ENCODE peak calls at places on chromosomes 13 and 19, in four cellular contexts. S is HT1080; I is ureter; V is stimulated activated CD4-positive, alpha-beta T cell treated with anti-CD3 and anti-CD28 coated beads, Interleukin-12 subunit alpha, Interleukin-12 subunit beta, amount 100 ng/mL, for 48 hours. Y is an unnamed sample.

GRCh38 chr13:41565221-41565620 is 107.9 kb downstream of the RGCC start:
- DNase-seq in S (peak), I (no peak), V (no peak), Y (no peak)

GRCh38 chr19:14072535-14073231 is at the start of gene MISP3:
- DNase-seq in S (no peak), I (no peak), V (no peak), Y (no peak)

GRCh38 chr13:111142472-111142871 is 27.4 kb downstream of the ARHGEF7 start:
- DNase-seq in S (no peak), I (no peak), V (no peak), Y (no peak)

GRCh38 chr13:33963134-33963533 is 145.2 kb downstream of the RFC3 start:
- DNase-seq in S (no peak), I (no peak), V (no peak), Y (no peak)

GRCh38 chr19:34459614-34460013 is 21.9 kb upstream of the WTIP start:
- DNase-seq in S (no peak), I (peak), V (no peak), Y (no peak)

GRCh38 chr19:6278740-6279619 is 795 bp downstream of the MLLT1 start:
- DNase-seq in S (no peak), I (no peak), V (no peak), Y (no peak)

GRCh38 chr19:42129399-42130253 is 2.6 kb downstream of the POU2F2 start:
- DNase-seq in S (no peak), I (no peak), V (no peak), Y (no peak)

GRCh38 chr13:73702419-73703071 is 431.7 kb downstream of the KLF12 start:
- DNase-seq in S (no peak), I (no peak), V (no peak), Y (no peak)

GRCh38 chr19:37594982-37595382 is 306 bp downstream of the ZNF540 start:
- DNase-seq in S (no peak), I (peak), V (peak), Y (peak)

GRCh38 chr13:52454459-52454824 is 836 bp upstream of the CKAP2 start:
- DNase-seq in S (peak), I (peak), V (no peak), Y (no peak)

GRCh38 chr13:88329066-88329465 is 657.9 kb downstream of the SLITRK5 start:
- DNase-seq in S (no peak), I (no peak), V (no peak), Y (no peak)

GRCh38 chr13:98957731-98958442 is 20.0 kb downstream of the DOCK9 start:
- DNase-seq in S (no peak), I (no peak), V (no peak), Y (no peak)

GRCh38 chr19:38656171-38656981 is 8.9 kb downstream of the ACTN4 start:
- DNase-seq in S (peak), I (no peak), V (peak), Y (no peak)

GRCh38 chr13:95709101-95709500 is 32.2 kb downstream of the DNAJC3 start:
- DNase-seq in S (no peak), I (no peak), V (no peak), Y (no peak)

GRCh38 chr13:51763486-51763885 is 40.5 kb downstream of the DHRS12 start:
- DNase-seq in S (no peak), I (no peak), V (no peak), Y (peak)

GRCh38 chr19:48419158-48419920 is 25.9 kb downstream of the GRIN2D start:
- DNase-seq in S (peak), I (no peak), V (peak), Y (no peak)

GRCh38 chr19:10043286-10043927 is 30.1 kb downstream of the RDH8 start:
- DNase-seq in S (no peak), I (no peak), V (no peak), Y (no peak)

GRCh38 chr19:58059003-58059671 is at the start of gene ZNF135:
- DNase-seq in S (no peak), I (peak), V (peak), Y (peak)

GRCh38 chr13:110463876-110464510 is 97.5 kb downstream of the RAB20 start:
- DNase-seq in S (no peak), I (no peak), V (no peak), Y (no peak)

GRCh38 chr13:99989376-99990044 is 7.9 kb downstream of the ZIC2 start:
- DNase-seq in S (no peak), I (no peak), V (no peak), Y (peak)

GRCh38 chr19:51693246-51693645 is at the start of gene SPACA6:
- DNase-seq in S (no peak), I (peak), V (no peak), Y (no peak)

GRCh38 chr13:32001392-32001768 is 30.2 kb upstream of the FRY start:
- DNase-seq in S (peak), I (no peak), V (no peak), Y (no peak)

GRCh38 chr13:28047784-28048388 is 52.5 kb downstream of the FLT3 start:
- DNase-seq in S (peak), I (no peak), V (no peak), Y (no peak)

GRCh38 chr13:40283666-40284065 is 382.8 kb downstream of the FOXO1 start:
- DNase-seq in S (no peak), I (no peak), V (no peak), Y (no peak)

GRCh38 chr19:9850235-9850959 is 15.3 kb downstream of the PIN1 start:
- DNase-seq in S (no peak), I (no peak), V (no peak), Y (no peak)

GRCh38 chr13:36919833-36920611 is at the start of gene SMAD9:
- DNase-seq in S (peak), I (peak), V (no peak), Y (no peak)

GRCh38 chr13:64847767-64848166 is 2382.4 kb downstream of the PCDH9 start:
- DNase-seq in S (no peak), I (no peak), V (no peak), Y (no peak)

GRCh38 chr13:43261018-43261417 is 237.6 kb downstream of the DNAJC15 start:
- DNase-seq in S (peak), I (no peak), V (no peak), Y (peak)

GRCh38 chr13:113050856-113051431 is 54.6 kb upstream of the F7 start:
- DNase-seq in S (no peak), I (no peak), V (no peak), Y (no peak)

GRCh38 chr19:58009666-58010301 is 7.2 kb upstream of the ZNF606 start:
- DNase-seq in S (no peak), I (peak), V (peak), Y (no peak)

GRCh38 chr19:50723069-50723468 is at the start of gene CLEC11A:
- DNase-seq in S (peak), I (peak), V (no peak), Y (no peak)